ENCODE peak calls at places on chromosomes 16 and 17, in ten cellular contexts. R is iPS-NIHi11; W is activated naive CD4-positive, alpha-beta T cell treated with anti-CD3 and anti-CD28 coated beads, Interleukin-2, amount 10 ng/mL, durations not matched to agents 7 days and 5 days; Z is NCI-H187; M is T1000; K is T-helper 9 cell; H is T-helper 1 cell; D is AG04449; F is HTR-8/SVneo; Y is fibroblast of pulmonary artery. T is an unnamed sample.
A peak's percentile ranks its signal among the peaks of the same experiment; 100 is the strongest.

GRCh38 chr17:27495460-27495859 is 39.2 kb downstream of the KSR1 start:
- DNase-seq in R (no peak), W (no peak), Z (no peak), M (no peak), K (no peak), H (no peak), D (no peak), F (no peak), Y (no peak), T (no peak)

GRCh38 chr16:81624718-81625543 is 154.2 kb upstream of the PLCG2 start:
- DNase-seq in R (no peak), W (no peak), Z (no peak), M (no peak), K (no peak), H (no peak), D (no peak), F (no peak), Y (no peak), T (no peak)

GRCh38 chr17:17663160-17664072 is 17.8 kb upstream of the RAI1 start:
- DNase-seq in R (peak; percentile 88), W (peak; percentile 76), Z (no peak), M (peak; percentile 77), K (peak; percentile 64), H (peak; percentile 54), D (peak; percentile 83), F (peak; percentile 98), Y (peak; percentile 96), T (peak; percentile 22)

GRCh38 chr16:89199241-89200123 is 855 bp downstream of the SLC22A31 start:
- DNase-seq in R (no peak), W (no peak), Z (no peak), M (no peak), K (no peak), H (no peak), D (no peak), F (no peak), Y (no peak), T (no peak)

GRCh38 chr17:51251010-51251409 is 8.8 kb downstream of the MBTD1 start:
- DNase-seq in R (no peak), W (no peak), Z (no peak), M (no peak), K (no peak), H (no peak), D (no peak), F (no peak), Y (peak; percentile 28), T (no peak)

GRCh38 chr17:47698749-47699535 is 5.0 kb downstream of the TBKBP1 start:
- DNase-seq in R (peak; percentile 93), W (peak; percentile 87), Z (peak; percentile 7), M (peak; percentile 68), K (peak; percentile 80), H (peak; percentile 74), D (no peak), F (peak; percentile 95), Y (peak; percentile 57), T (peak; percentile 40)

GRCh38 chr16:29808219-29808900 is 2.0 kb downstream of the MAZ start:
- DNase-seq in R (no peak), W (peak; percentile 50), Z (no peak), M (no peak), K (no peak), H (no peak), D (no peak), F (no peak), Y (no peak), T (no peak)

GRCh38 chr17:45241315-45242011 is 19.8 kb downstream of the FMNL1 start:
- DNase-seq in R (peak; percentile 72), W (no peak), Z (peak; percentile 37), M (no peak), K (no peak), H (no peak), D (no peak), F (no peak), Y (no peak), T (no peak)

GRCh38 chr16:12434567-12434966 is 369.1 kb downstream of the CPPED1 start:
- DNase-seq in R (no peak), W (no peak), Z (no peak), M (no peak), K (no peak), H (no peak), D (no peak), F (no peak), Y (no peak), T (no peak)

GRCh38 chr17:76442341-76443338 is 10.3 kb downstream of the UBE2O start:
- DNase-seq in R (no peak), W (no peak), Z (no peak), M (no peak), K (no peak), H (no peak), D (no peak), F (no peak), Y (peak; percentile 55), T (no peak)

GRCh38 chr16:11447836-11448235 is 102.6 kb downstream of the RMI2 start:
- DNase-seq in R (no peak), W (no peak), Z (no peak), M (no peak), K (no peak), H (no peak), D (no peak), F (no peak), Y (no peak), T (no peak)

GRCh38 chr16:83771306-83771942 is 36.4 kb upstream of the HSBP1 start:
- DNase-seq in R (no peak), W (no peak), Z (no peak), M (no peak), K (no peak), H (no peak), D (no peak), F (no peak), Y (peak; percentile 6), T (no peak)

GRCh38 chr16:89041571-89042481 is 51.8 kb upstream of the ACSF3 start:
- DNase-seq in R (no peak), W (no peak), Z (no peak), M (no peak), K (no peak), H (no peak), D (no peak), F (no peak), Y (no peak), T (no peak)

GRCh38 chr17:35169964-35170363 is 22.3 kb downstream of the UNC45B start:
- DNase-seq in R (no peak), W (no peak), Z (no peak), M (no peak), K (no peak), H (no peak), D (no peak), F (no peak), Y (no peak), T (no peak)

GRCh38 chr17:75241996-75242460 is 19.4 kb downstream of the GGA3 start:
- DNase-seq in R (no peak), W (no peak), Z (no peak), M (peak; percentile 13), K (peak; percentile 16), H (no peak), D (no peak), F (no peak), Y (no peak), T (no peak)

GRCh38 chr17:27982688-27983087 is 59.8 kb upstream of the NLK start:
- DNase-seq in R (no peak), W (no peak), Z (no peak), M (no peak), K (no peak), H (no peak), D (no peak), F (no peak), Y (no peak), T (no peak)

GRCh38 chr16:68985855-68986254 is 119.6 kb upstream of the HAS3 start:
- DNase-seq in R (no peak), W (no peak), Z (no peak), M (no peak), K (no peak), H (no peak), D (no peak), F (no peak), Y (peak; percentile 59), T (no peak)

GRCh38 chr17:47323382-47324223 is at the start of gene EFCAB13:
- DNase-seq in R (peak; percentile 97), W (peak; percentile 85), Z (peak; percentile 78), M (peak; percentile 89), K (peak; percentile 70), H (peak; percentile 67), D (no peak), F (peak; percentile 94), Y (peak; percentile 86), T (peak; percentile 93)

GRCh38 chr17:39927928-39928867 is 666 bp downstream of the LRRC3C start:
- DNase-seq in R (peak; percentile 72), W (peak; percentile 29), Z (no peak), M (no peak), K (no peak), H (no peak), D (no peak), F (no peak), Y (no peak), T (peak; percentile 24)

GRCh38 chr16:81489547-81490267 is 45.1 kb downstream of the CMIP start:
- DNase-seq in R (no peak), W (no peak), Z (no peak), M (no peak), K (no peak), H (no peak), D (no peak), F (no peak), Y (no peak), T (no peak)

GRCh38 chr17:42706732-42707131 is 24.4 kb downstream of the CNTNAP1 start:
- DNase-seq in R (no peak), W (peak; percentile 60), Z (no peak), M (no peak), K (peak; percentile 30), H (peak; percentile 49), D (no peak), F (no peak), Y (no peak), T (no peak)

GRCh38 chr16:17392127-17392856 is 78.5 kb downstream of the XYLT1 start:
- DNase-seq in R (no peak), W (no peak), Z (no peak), M (no peak), K (no peak), H (no peak), D (no peak), F (no peak), Y (no peak), T (no peak)

GRCh38 chr17:42698736-42699414 is 16.5 kb downstream of the CNTNAP1 start:
- DNase-seq in R (no peak), W (no peak), Z (peak; percentile 24), M (peak; percentile 65), K (no peak), H (no peak), D (no peak), F (peak; percentile 83), Y (peak; percentile 89), T (no peak)

GRCh38 chr16:70437017-70437581 is 1.8 kb downstream of the ST3GAL2 start:
- DNase-seq in R (peak; percentile 75), W (no peak), Z (no peak), M (no peak), K (no peak), H (no peak), D (peak; percentile 74), F (peak; percentile 93), Y (peak; percentile 95), T (no peak)

GRCh38 chr17:802481-802880 is 20.3 kb downstream of the MRM3 start:
- DNase-seq in R (no peak), W (no peak), Z (no peak), M (no peak), K (no peak), H (no peak), D (no peak), F (no peak), Y (no peak), T (no peak)

GRCh38 chr17:39621523-39622379 is 5.0 kb upstream of the PPP1R1B start:
- DNase-seq in R (peak; percentile 87), W (peak; percentile 89), Z (peak; percentile 58), M (peak; percentile 92), K (peak; percentile 87), H (peak; percentile 87), D (no peak), F (peak; percentile 91), Y (peak; percentile 81), T (peak; percentile 75)

GRCh38 chr17:82863941-82864720 is 24.3 kb upstream of the ZNF750 start:
- DNase-seq in R (no peak), W (peak; percentile 95), Z (no peak), M (peak; percentile 33), K (peak; percentile 76), H (peak; percentile 83), D (no peak), F (peak; percentile 51), Y (peak; percentile 51), T (no peak)

GRCh38 chr16:12901597-12902436 is at the start of gene SHISA9:
- DNase-seq in R (peak; percentile 36), W (peak; percentile 34), Z (no peak), M (no peak), K (no peak), H (no peak), D (no peak), F (no peak), Y (no peak), T (no peak)